ENCODE peak calls at places on chromosomes 16 and 17, in six cellular contexts. One of them, this sample, is unnamed.
A peak's percentile ranks its signal among the peaks of the same experiment; 100 is the strongest.

GRCh38 chr17:33725675-33726271 is 432.7 kb upstream of the ASIC2 start:
- DNase-seq in pancreas: peak; percentile 45
- DNase-seq in suprapubic skin: no peak
- DNase-seq in transverse colon: peak; percentile 24
- DNase-seq in RWPE1: peak; percentile 30
- DNase-seq in A549: peak; percentile 49
- DNase-seq in this sample: no peak

GRCh38 chr17:66689192-66689591 is 145.7 kb upstream of the CACNG5 start:
- DNase-seq in pancreas: no peak
- DNase-seq in suprapubic skin: no peak
- DNase-seq in transverse colon: no peak
- DNase-seq in RWPE1: no peak
- DNase-seq in A549: no peak
- DNase-seq in this sample: no peak

GRCh38 chr17:12659500-12659899 is 6.2 kb upstream of the MYOCD start:
- DNase-seq in suprapubic skin: no peak
- DNase-seq in transverse colon: no peak
- DNase-seq in RWPE1: no peak
- DNase-seq in A549: no peak
- DNase-seq in pancreas: no peak
- DNase-seq in this sample: no peak

GRCh38 chr17:260031-260791 is 78.8 kb upstream of the DOC2B start:
- DNase-seq in transverse colon: no peak
- DNase-seq in suprapubic skin: peak; percentile 49
- DNase-seq in A549: no peak
- DNase-seq in pancreas: no peak
- DNase-seq in RWPE1: no peak
- DNase-seq in this sample: no peak

GRCh38 chr16:72110662-72111615 is 17.3 kb downstream of the DHX38 start:
- DNase-seq in transverse colon: no peak
- DNase-seq in suprapubic skin: no peak
- DNase-seq in pancreas: no peak
- DNase-seq in RWPE1: no peak
- DNase-seq in A549: no peak
- DNase-seq in this sample: no peak

GRCh38 chr16:3038256-3038655 is 1.5 kb upstream of the BICDL2 start:
- DNase-seq in transverse colon: peak; percentile 79
- DNase-seq in suprapubic skin: no peak
- DNase-seq in A549: no peak
- DNase-seq in pancreas: peak; percentile 95
- DNase-seq in RWPE1: peak; percentile 79
- DNase-seq in this sample: no peak

GRCh38 chr17:14201087-14201486 is 35.6 kb downstream of the CDRT15 start:
- DNase-seq in transverse colon: peak; percentile 30
- DNase-seq in A549: no peak
- DNase-seq in suprapubic skin: no peak
- DNase-seq in RWPE1: no peak
- DNase-seq in pancreas: no peak
- DNase-seq in this sample: no peak

GRCh38 chr17:71633391-71633849 is 487.4 kb upstream of the SOX9 start:
- DNase-seq in suprapubic skin: no peak
- DNase-seq in A549: peak; percentile 8
- DNase-seq in transverse colon: peak; percentile 75
- DNase-seq in pancreas: no peak
- DNase-seq in RWPE1: peak; percentile 82
- DNase-seq in this sample: no peak

GRCh38 chr16:54177052-54177856 is 109.3 kb downstream of the IRX3 start:
- DNase-seq in transverse colon: no peak
- DNase-seq in pancreas: no peak
- DNase-seq in suprapubic skin: no peak
- DNase-seq in RWPE1: no peak
- DNase-seq in A549: no peak
- DNase-seq in this sample: no peak

DNA sequence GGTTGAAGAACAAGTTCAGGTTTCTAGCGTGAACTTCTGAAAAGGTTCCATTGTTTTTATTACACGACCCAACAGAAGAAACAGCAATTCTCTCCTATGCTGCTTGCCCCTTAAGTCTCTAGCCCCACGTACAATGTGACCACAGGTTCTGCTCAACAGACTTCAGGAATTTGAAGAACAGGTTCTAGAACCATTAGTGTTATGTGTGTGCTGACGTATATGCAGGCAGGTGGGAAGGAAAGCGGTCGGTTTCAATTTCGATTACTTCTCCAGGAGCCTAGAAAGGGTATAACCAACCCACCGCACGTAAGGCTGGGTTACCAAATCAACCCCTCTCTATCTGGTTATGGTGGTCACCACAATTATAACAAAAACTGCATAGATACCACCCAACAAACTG is 39.4 kb downstream of the XPO6 start:
- DNase-seq in pancreas: no peak
- DNase-seq in transverse colon: no peak
- DNase-seq in A549: no peak
- DNase-seq in suprapubic skin: no peak
- DNase-seq in RWPE1: no peak
- DNase-seq in this sample: no peak
- H3K27ac ChIP-seq in pancreas: no peak overlapping the region
- H3K27ac ChIP-seq in transverse colon: no peak overlapping the region
- H3K27ac ChIP-seq in A549: no peak overlapping the region
- H3K27ac ChIP-seq in suprapubic skin: no peak overlapping the region
- H3K27ac ChIP-seq in RWPE1: no peak overlapping the region
- H3K27ac ChIP-seq in this sample: no peak overlapping the region

GRCh38 chr16:11080327-11080967 is 136.1 kb downstream of the CLEC16A start:
- DNase-seq in transverse colon: no peak
- DNase-seq in suprapubic skin: no peak
- DNase-seq in RWPE1: no peak
- DNase-seq in A549: no peak
- DNase-seq in pancreas: no peak
- DNase-seq in this sample: no peak
- H3K27ac ChIP-seq in transverse colon: peak overlapping the region; percentile 73
- H3K27ac ChIP-seq in suprapubic skin: no peak overlapping the region
- H3K27ac ChIP-seq in RWPE1: no peak overlapping the region
- H3K27ac ChIP-seq in A549: no peak overlapping the region
- H3K27ac ChIP-seq in pancreas: no peak overlapping the region
- H3K27ac ChIP-seq in this sample: no peak overlapping the region

GRCh38 chr16:50740747-50741146 is 1.1 kb upstream of the CYLD start:
- DNase-seq in suprapubic skin: no peak
- DNase-seq in A549: no peak
- DNase-seq in transverse colon: no peak
- DNase-seq in pancreas: no peak
- DNase-seq in RWPE1: no peak
- DNase-seq in this sample: no peak
- H3K27ac ChIP-seq in suprapubic skin: peak overlapping the region; percentile 81
- H3K27ac ChIP-seq in A549: no peak overlapping the region
- H3K27ac ChIP-seq in transverse colon: no peak overlapping the region
- H3K27ac ChIP-seq in pancreas: no peak overlapping the region
- H3K27ac ChIP-seq in RWPE1: peak overlapping the region; percentile 82
- H3K27ac ChIP-seq in this sample: no peak overlapping the region

DNA sequence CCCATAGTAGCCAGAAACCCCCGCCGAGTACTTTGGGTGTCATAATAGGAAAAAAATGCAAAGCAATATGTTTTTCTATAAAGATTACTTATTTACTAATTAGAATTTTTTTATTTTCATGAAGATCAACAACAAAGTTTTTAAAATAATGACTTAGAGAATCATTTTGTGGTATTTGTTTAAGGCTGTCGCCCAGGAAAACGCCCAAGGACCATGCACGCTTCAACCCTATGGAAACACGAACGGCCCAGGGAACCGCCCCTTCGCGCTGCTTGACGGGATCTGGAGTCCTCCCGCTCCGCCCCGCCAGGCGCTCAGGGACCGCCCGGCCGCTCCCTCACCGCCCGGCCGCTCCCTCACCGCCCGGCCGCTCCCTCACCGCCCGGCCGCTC is 408 bp upstream of the KPNA2 start:
- DNase-seq in pancreas: peak; percentile 91
- DNase-seq in suprapubic skin: peak; percentile 95
- DNase-seq in A549: peak; percentile 95
- DNase-seq in RWPE1: no peak
- DNase-seq in transverse colon: peak; percentile 95
- DNase-seq in this sample: peak; percentile 96
- H3K27ac ChIP-seq in pancreas: no peak overlapping the region
- H3K27ac ChIP-seq in suprapubic skin: no peak overlapping the region
- H3K27ac ChIP-seq in A549: peak overlapping the region; percentile 77
- H3K27ac ChIP-seq in RWPE1: no peak overlapping the region
- H3K27ac ChIP-seq in transverse colon: peak overlapping the region; percentile 65
- H3K27ac ChIP-seq in this sample: no peak overlapping the region

GRCh38 chr16:17362946-17363345 is 107.8 kb downstream of the XYLT1 start:
- DNase-seq in A549: no peak
- DNase-seq in pancreas: no peak
- DNase-seq in RWPE1: no peak
- DNase-seq in suprapubic skin: no peak
- DNase-seq in transverse colon: no peak
- DNase-seq in this sample: no peak

GRCh38 chr16:17359778-17360177 is 111.0 kb downstream of the XYLT1 start:
- DNase-seq in pancreas: no peak
- DNase-seq in A549: no peak
- DNase-seq in RWPE1: no peak
- DNase-seq in transverse colon: no peak
- DNase-seq in suprapubic skin: no peak
- DNase-seq in this sample: no peak

GRCh38 chr16:17362191-17362590 is 108.6 kb downstream of the XYLT1 start:
- DNase-seq in suprapubic skin: no peak
- DNase-seq in A549: no peak
- DNase-seq in pancreas: no peak
- DNase-seq in transverse colon: no peak
- DNase-seq in RWPE1: no peak
- DNase-seq in this sample: no peak

GRCh38 chr16:17358846-17359245 is 111.9 kb downstream of the XYLT1 start:
- DNase-seq in transverse colon: no peak
- DNase-seq in suprapubic skin: no peak
- DNase-seq in A549: no peak
- DNase-seq in pancreas: no peak
- DNase-seq in RWPE1: no peak
- DNase-seq in this sample: no peak

DNA sequence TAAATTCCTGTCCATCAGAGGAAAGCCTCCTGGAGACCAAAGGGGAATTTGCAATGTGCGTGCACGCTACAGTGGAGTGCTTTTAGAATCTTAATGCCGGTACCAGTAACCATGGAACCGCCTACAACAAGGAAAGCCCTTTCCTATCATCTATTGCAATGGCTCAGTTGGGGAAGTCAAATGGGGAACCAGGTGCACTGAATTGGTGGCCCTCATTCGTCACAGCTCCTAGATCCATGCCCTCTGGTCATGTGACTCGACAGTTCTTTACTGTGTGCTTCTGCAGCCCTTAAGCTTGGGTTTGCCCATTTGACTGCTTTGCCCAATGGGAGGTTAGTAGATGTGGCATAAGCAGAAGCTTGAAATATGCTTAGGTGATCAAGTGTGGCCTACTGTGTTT is 110.0 kb downstream of the XYLT1 start:
- DNase-seq in A549: no peak
- DNase-seq in transverse colon: no peak
- DNase-seq in suprapubic skin: no peak
- DNase-seq in RWPE1: no peak
- DNase-seq in pancreas: no peak
- DNase-seq in this sample: no peak
- H3K27ac ChIP-seq in A549: no peak overlapping the region
- H3K27ac ChIP-seq in transverse colon: no peak overlapping the region
- H3K27ac ChIP-seq in suprapubic skin: no peak overlapping the region
- H3K27ac ChIP-seq in RWPE1: no peak overlapping the region
- H3K27ac ChIP-seq in pancreas: no peak overlapping the region
- H3K27ac ChIP-seq in this sample: no peak overlapping the region

GRCh38 chr17:1646199-1646875 is 805 bp upstream of the SCARF1 start:
- DNase-seq in pancreas: no peak
- DNase-seq in suprapubic skin: no peak
- DNase-seq in A549: no peak
- DNase-seq in transverse colon: no peak
- DNase-seq in RWPE1: no peak
- DNase-seq in this sample: no peak
- H3K27ac ChIP-seq in pancreas: no peak overlapping the region
- H3K27ac ChIP-seq in suprapubic skin: no peak overlapping the region
- H3K27ac ChIP-seq in A549: no peak overlapping the region
- H3K27ac ChIP-seq in transverse colon: peak overlapping the region; percentile 60
- H3K27ac ChIP-seq in RWPE1: no peak overlapping the region
- H3K27ac ChIP-seq in this sample: peak overlapping the region; percentile 42

GRCh38 chr17:19287651-19288050 is 50.5 kb downstream of the EPN2 start:
- DNase-seq in suprapubic skin: no peak
- DNase-seq in pancreas: no peak
- DNase-seq in A549: no peak
- DNase-seq in RWPE1: no peak
- DNase-seq in transverse colon: no peak
- DNase-seq in this sample: no peak

GRCh38 chr17:19284005-19284959 is 47.1 kb downstream of the EPN2 start:
- DNase-seq in pancreas: no peak
- DNase-seq in suprapubic skin: no peak
- DNase-seq in A549: no peak
- DNase-seq in transverse colon: no peak
- DNase-seq in RWPE1: no peak
- DNase-seq in this sample: no peak

GRCh38 chr17:19286751-19287341 is 49.7 kb downstream of the EPN2 start:
- DNase-seq in RWPE1: no peak
- DNase-seq in suprapubic skin: no peak
- DNase-seq in pancreas: no peak
- DNase-seq in transverse colon: no peak
- DNase-seq in A549: no peak
- DNase-seq in this sample: no peak

GRCh38 chr17:19288453-19288852 is 51.3 kb downstream of the EPN2 start:
- DNase-seq in suprapubic skin: no peak
- DNase-seq in A549: no peak
- DNase-seq in pancreas: no peak
- DNase-seq in RWPE1: no peak
- DNase-seq in transverse colon: no peak
- DNase-seq in this sample: no peak

DNA sequence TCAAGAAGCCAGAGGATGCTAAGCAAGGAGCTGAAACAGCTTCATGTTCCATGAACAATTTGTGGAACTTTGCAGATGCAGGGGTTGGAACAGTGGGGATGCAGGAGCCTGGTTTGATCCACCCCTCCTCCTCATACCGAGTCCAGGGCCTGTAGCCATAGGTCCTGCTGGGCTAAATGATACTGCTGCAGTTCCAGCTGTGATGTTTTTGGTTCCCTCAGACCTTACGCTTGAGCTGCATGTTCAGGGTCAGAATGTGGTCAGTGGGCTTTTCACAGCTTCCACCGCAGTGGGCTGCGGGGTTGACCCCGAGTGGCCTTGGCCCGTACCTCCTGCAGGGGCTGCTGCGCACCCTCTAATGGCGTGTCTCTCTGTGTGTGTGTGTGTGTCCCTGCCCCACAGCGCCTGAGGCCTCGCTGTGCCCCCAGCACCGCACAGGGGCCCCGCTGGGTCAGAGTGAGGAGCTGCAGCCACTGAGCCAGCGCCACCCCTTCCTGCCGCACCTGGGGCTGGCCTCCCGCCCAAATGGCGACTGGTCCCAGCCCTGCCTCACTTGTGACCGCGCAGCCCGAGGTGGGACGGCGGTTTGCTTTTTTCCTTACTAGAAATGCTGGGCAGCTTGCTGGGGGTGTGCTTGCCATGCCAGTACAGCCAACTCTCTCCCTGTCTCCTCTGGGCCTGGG is 48.2 kb downstream of the EPN2 start:
- DNase-seq in RWPE1: no peak
- DNase-seq in A549: no peak
- DNase-seq in pancreas: no peak
- DNase-seq in suprapubic skin: no peak
- DNase-seq in transverse colon: no peak
- DNase-seq in this sample: no peak
- H3K27ac ChIP-seq in RWPE1: peak overlapping the region; percentile 15
- H3K27ac ChIP-seq in A549: no peak overlapping the region
- H3K27ac ChIP-seq in pancreas: no peak overlapping the region
- H3K27ac ChIP-seq in suprapubic skin: no peak overlapping the region
- H3K27ac ChIP-seq in transverse colon: no peak overlapping the region
- H3K27ac ChIP-seq in this sample: peak overlapping the region; percentile 76

This sample was measured in substantia nigra.